ENCODE peak calls at places on chromosomes 5 and 9, in seven cellular contexts. T is hepatocyte; L is CD8-positive, alpha-beta T cell; Y is cardiac muscle cell; C is CD4-positive, CD25-positive, alpha-beta regulatory T cell; G is kidney epithelial cell; K is AG04449. D is an unnamed sample.

GRCh38 chr9:125261501-125262216 is at the start of gene GAPVD1:
- DNase-seq in G (peak), K (no peak), T (peak), Y (peak), C (peak), L (peak), D (peak)

GRCh38 chr5:143224672-143225071 is 178.8 kb downstream of the NR3C1 start:
- DNase-seq in K (no peak), L (no peak), C (no peak), T (no peak), Y (no peak), G (no peak), D (no peak)

GRCh38 chr9:34554211-34555001 is 31.6 kb upstream of the ENHO start:
- DNase-seq in C (no peak), K (no peak), L (no peak), T (no peak), Y (no peak), G (no peak), D (peak)

GRCh38 chr5:57836921-57837320 is 354.3 kb upstream of the ACTBL2 start:
- DNase-seq in G (no peak), L (no peak), Y (no peak), K (no peak), T (no peak), C (no peak), D (no peak)

GRCh38 chr5:82861705-82862104 is 215.5 kb downstream of the TMEM167A start:
- DNase-seq in C (no peak), G (no peak), Y (no peak), L (no peak), T (peak), K (no peak), D (no peak)

GRCh38 chr5:160269017-160269416 is 39.7 kb downstream of the FABP6 start:
- DNase-seq in C (no peak), K (no peak), G (no peak), Y (no peak), L (no peak), T (peak), D (peak)

GRCh38 chr9:76738402-76738801 is 25.8 kb upstream of the PCA3 start:
- DNase-seq in T (no peak), C (no peak), G (no peak), K (no peak), L (no peak), Y (no peak), D (no peak)

GRCh38 chr9:124038239-124038638 is 26.7 kb downstream of the LHX2 start:
- DNase-seq in G (no peak), Y (no peak), K (no peak), C (no peak), T (no peak), L (no peak), D (no peak)

GRCh38 chr9:84374516-84374915 is 34.0 kb upstream of the SLC28A3 start:
- DNase-seq in C (no peak), G (no peak), L (no peak), Y (no peak), K (no peak), T (no peak), D (no peak)

GRCh38 chr5:109035470-109035869 is 287.8 kb downstream of the FER start:
- DNase-seq in K (no peak), L (no peak), C (no peak), T (no peak), Y (no peak), G (no peak), D (no peak)

GRCh38 chr5:55160493-55161209 is 680 bp downstream of the GPX8 start:
- DNase-seq in G (peak), Y (peak), L (no peak), K (peak), T (peak), C (no peak), D (no peak)

GRCh38 chr5:151740958-151741373 is 17.5 kb downstream of the ATOX1 start:
- DNase-seq in T (no peak), K (no peak), C (no peak), Y (no peak), G (peak), L (no peak), D (no peak)

GRCh38 chr5:151743535-151743934 is 14.9 kb downstream of the ATOX1 start:
- DNase-seq in Y (no peak), G (no peak), L (no peak), C (no peak), T (no peak), K (no peak), D (no peak)

GRCh38 chr5:151742870-151743294 is 15.5 kb downstream of the ATOX1 start:
- DNase-seq in C (no peak), G (no peak), Y (peak), K (no peak), L (no peak), T (peak), D (peak)

GRCh38 chr5:151741678-151742423 is 16.6 kb downstream of the ATOX1 start:
- DNase-seq in L (no peak), G (peak), C (no peak), K (no peak), Y (no peak), T (no peak), D (no peak)

GRCh38 chr5:151745071-151745705 is 13.2 kb downstream of the ATOX1 start:
- DNase-seq in Y (no peak), T (no peak), K (no peak), G (peak), C (peak), L (no peak), D (no peak)
- H3K4me3 ChIP-seq in Y (no peak), T (no peak), K (no peak), G (no peak), C (no peak), L (no peak), D (no peak)

DNA sequence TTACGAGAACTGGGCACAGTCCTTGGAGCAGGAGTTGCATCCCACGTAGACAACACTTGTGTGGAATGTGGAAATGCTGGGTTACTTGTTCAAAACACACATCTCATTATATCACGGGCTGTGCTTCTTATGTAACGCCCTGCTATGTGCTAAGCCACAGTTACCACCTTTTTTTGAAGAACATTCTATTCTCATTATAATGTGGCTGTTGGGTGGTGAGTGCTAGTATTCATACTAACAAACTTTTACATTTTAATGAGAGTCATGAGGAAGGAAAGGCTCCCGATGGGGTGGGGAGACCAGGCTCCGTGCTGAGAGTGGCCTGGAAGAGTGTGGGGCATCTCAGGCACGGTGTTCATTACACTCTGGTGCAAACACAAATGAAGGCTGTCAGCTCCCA is 153.0 kb upstream of the RAPGEF1 start:
- DNase-seq in K (no peak), L (no peak), T (no peak), Y (no peak), G (no peak), C (no peak), D (no peak)
- H3K4me3 ChIP-seq in K (no peak), L (no peak), T (no peak), Y (no peak), G (no peak), C (no peak), D (no peak)

DNA sequence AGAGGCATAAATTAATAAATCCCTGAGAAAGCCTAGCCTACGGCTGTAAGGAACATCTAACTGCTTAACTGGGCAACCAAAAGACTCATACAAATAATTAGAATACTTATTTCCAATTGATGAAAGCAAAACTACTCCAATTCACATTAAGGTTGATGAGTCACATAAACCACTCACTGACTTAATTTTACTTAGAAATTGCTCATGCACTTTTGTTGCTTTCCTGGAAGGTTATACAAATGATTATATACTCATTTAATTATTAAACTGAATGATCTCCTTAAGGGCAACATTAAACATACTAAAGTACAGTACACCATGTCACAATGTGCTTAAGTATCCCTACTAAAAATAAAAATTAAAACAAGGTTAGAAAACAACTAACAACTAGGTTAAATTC is 101.8 kb downstream of the NFIB start:
- DNase-seq in C (no peak), L (no peak), K (no peak), Y (no peak), T (no peak), G (peak), D (no peak)
- H3K4me3 ChIP-seq in C (no peak), L (no peak), K (no peak), Y (no peak), T (no peak), G (no peak), D (no peak)

GRCh38 chr5:137308311-137308710 is 190.8 kb downstream of the SPOCK1 start:
- DNase-seq in K (no peak), Y (peak), G (no peak), C (no peak), L (no peak), T (no peak), D (no peak)

GRCh38 chr5:137312060-137312459 is 187.1 kb downstream of the SPOCK1 start:
- DNase-seq in T (no peak), K (no peak), G (no peak), C (no peak), L (no peak), Y (no peak), D (no peak)

GRCh38 chr5:137306903-137307302 is 192.2 kb downstream of the SPOCK1 start:
- DNase-seq in C (no peak), G (no peak), K (no peak), Y (no peak), L (no peak), T (no peak), D (no peak)

GRCh38 chr5:137310051-137310730 is 188.9 kb downstream of the SPOCK1 start:
- DNase-seq in L (no peak), C (no peak), T (peak), Y (no peak), K (peak), G (peak), D (no peak)

GRCh38 chr5:137309290-137309689 is 189.8 kb downstream of the SPOCK1 start:
- DNase-seq in T (no peak), C (no peak), K (no peak), Y (no peak), L (no peak), G (no peak), D (no peak)
- H3K4me3 ChIP-seq in T (no peak), C (no peak), K (no peak), Y (no peak), L (no peak), G (no peak), D (no peak)

GRCh38 chr9:85667374-85667773 is 74.4 kb downstream of the AGTPBP1 start:
- DNase-seq in G (no peak), C (no peak), K (no peak), Y (no peak), L (no peak), T (no peak), D (peak)
- H3K4me3 ChIP-seq in G (no peak), C (no peak), K (no peak), Y (no peak), L (no peak), T (no peak), D (no peak)

GRCh38 chr5:137800700-137801411 is 46.7 kb upstream of the HNRNPA0 start:
- DNase-seq in T (no peak), G (no peak), C (no peak), Y (peak), K (no peak), L (no peak), D (no peak)
- H3K4me3 ChIP-seq in T (no peak), G (no peak), C (no peak), Y (no peak), K (no peak), L (no peak), D (no peak)

D was measured in SK-N-SH.